ENCODE peak calls at places on chromosomes 2 and 18, in four cellular contexts. One of them, this sample, is unnamed.
A peak's percentile ranks its signal among the peaks of the same experiment; 100 is the strongest.

GRCh38 chr2:18903750-18904149 is 314.4 kb upstream of the NT5C1B start:
- DNase-seq in naive thymus-derived CD4-positive, alpha-beta T cell: no peak
- DNase-seq in sciatic nerve: no peak
- DNase-seq in mucosa of gallbladder: no peak
- DNase-seq in this sample: no peak

GRCh38 chr2:101617188-101617587 is 80.3 kb upstream of the MAP4K4 start:
- DNase-seq in naive thymus-derived CD4-positive, alpha-beta T cell: no peak
- DNase-seq in sciatic nerve: no peak
- DNase-seq in mucosa of gallbladder: no peak
- DNase-seq in this sample: no peak

GRCh38 chr18:48949606-48950535 is 894 bp downstream of the SMAD7 start:
- DNase-seq in naive thymus-derived CD4-positive, alpha-beta T cell: no peak
- DNase-seq in sciatic nerve: no peak
- DNase-seq in mucosa of gallbladder: no peak
- DNase-seq in this sample: no peak

GRCh38 chr2:172869861-172870260 is 134.2 kb downstream of the RAPGEF4 start:
- DNase-seq in naive thymus-derived CD4-positive, alpha-beta T cell: no peak
- DNase-seq in sciatic nerve: no peak
- DNase-seq in mucosa of gallbladder: no peak
- DNase-seq in this sample: no peak

GRCh38 chr2:31586230-31586629 is 5.5 kb upstream of the SRD5A2 start:
- DNase-seq in naive thymus-derived CD4-positive, alpha-beta T cell: no peak
- DNase-seq in sciatic nerve: no peak
- DNase-seq in mucosa of gallbladder: no peak
- DNase-seq in this sample: no peak

GRCh38 chr2:163692611-163693482 is 43.0 kb downstream of the FIGN start:
- DNase-seq in naive thymus-derived CD4-positive, alpha-beta T cell: no peak
- DNase-seq in sciatic nerve: no peak
- DNase-seq in mucosa of gallbladder: no peak
- DNase-seq in this sample: no peak

GRCh38 chr18:59231157-59231556 is 11.2 kb downstream of the GRP start:
- DNase-seq in naive thymus-derived CD4-positive, alpha-beta T cell: no peak
- DNase-seq in sciatic nerve: no peak
- DNase-seq in mucosa of gallbladder: no peak
- DNase-seq in this sample: no peak

GRCh38 chr18:28044036-28044435 is 132.9 kb downstream of the CDH2 start:
- DNase-seq in naive thymus-derived CD4-positive, alpha-beta T cell: no peak
- DNase-seq in sciatic nerve: no peak
- DNase-seq in mucosa of gallbladder: no peak
- DNase-seq in this sample: no peak

GRCh38 chr2:73031725-73032701 is 39.5 kb downstream of the SFXN5 start:
- DNase-seq in naive thymus-derived CD4-positive, alpha-beta T cell: no peak
- DNase-seq in sciatic nerve: no peak
- DNase-seq in mucosa of gallbladder: peak; percentile 40
- DNase-seq in this sample: no peak

GRCh38 chr2:122531803-122532344 is 776.4 kb downstream of the TSN start:
- DNase-seq in naive thymus-derived CD4-positive, alpha-beta T cell: no peak
- DNase-seq in sciatic nerve: no peak
- DNase-seq in mucosa of gallbladder: no peak
- DNase-seq in this sample: no peak

GRCh38 chr2:186669146-186669545 is 24.7 kb upstream of the FAM171B start:
- DNase-seq in naive thymus-derived CD4-positive, alpha-beta T cell: no peak
- DNase-seq in sciatic nerve: no peak
- DNase-seq in mucosa of gallbladder: no peak
- DNase-seq in this sample: no peak

GRCh38 chr18:28903366-28903765 is 726.4 kb upstream of the CDH2 start:
- DNase-seq in naive thymus-derived CD4-positive, alpha-beta T cell: no peak
- DNase-seq in sciatic nerve: no peak
- DNase-seq in mucosa of gallbladder: no peak
- DNase-seq in this sample: no peak

This sample was measured in chondrocyte.